ENCODE peak calls at places on chromosomes 13 and 19, in seven cellular contexts. W is GM10248, C is left ventricle myocardium inferior, J is heart left ventricle, E is glutamatergic neuron, B is ovary, D is pancreas. P is an unnamed sample.

GRCh38 chr13:101916758-101917474 is 464.4 kb downstream of the ITGBL1 start:
- DNase-seq in D (peak), J (no peak), C (no peak), B (no peak), W (peak), E (peak), P (no peak)

GRCh38 chr13:31681133-31681532 is 58.2 kb upstream of the RXFP2 start:
- DNase-seq in E (no peak), B (no peak), D (no peak), C (no peak), J (no peak), W (no peak), P (no peak)

GRCh38 chr19:7919681-7920519 is at the start of gene SNAPC2:
- DNase-seq in E (peak), W (peak), J (peak), B (peak), D (peak), C (peak), P (peak)

GRCh38 chr13:65914707-65915106 is 1315.4 kb downstream of the PCDH9 start:
- DNase-seq in E (no peak), C (no peak), D (no peak), B (no peak), J (no peak), W (no peak), P (no peak)

GRCh38 chr13:97798836-97799235 is 154.6 kb upstream of the IPO5 start:
- DNase-seq in D (no peak), E (no peak), W (no peak), B (no peak), J (no peak), C (no peak), P (no peak)

GRCh38 chr19:58218899-58219298 is 9.8 kb upstream of the ZNF544 start:
- DNase-seq in W (no peak), C (no peak), J (no peak), D (no peak), B (no peak), E (peak), P (no peak)

GRCh38 chr19:44757735-44758505 is 9.4 kb downstream of the BCL3 start:
- DNase-seq in W (no peak), C (peak), E (peak), J (peak), B (peak), D (peak), P (peak)

GRCh38 chr13:37636701-37637100 is 38.1 kb upstream of the POSTN start:
- DNase-seq in D (no peak), C (no peak), W (no peak), J (no peak), B (no peak), E (no peak), P (no peak)

GRCh38 chr13:39875583-39875982 is 220.1 kb downstream of the COG6 start:
- DNase-seq in D (no peak), J (no peak), B (no peak), W (no peak), E (no peak), C (no peak), P (no peak)

GRCh38 chr13:26017196-26017921 is 34.5 kb downstream of the SHISA2 start:
- DNase-seq in D (no peak), J (no peak), B (no peak), E (no peak), W (peak), C (no peak), P (no peak)

GRCh38 chr13:31968473-31968872 is 63.1 kb upstream of the FRY start:
- DNase-seq in J (peak), D (no peak), W (no peak), E (no peak), B (no peak), C (no peak), P (no peak)

GRCh38 chr19:17718988-17719711 is at the start of gene MAP1S:
- DNase-seq in D (peak), J (peak), B (peak), W (peak), C (peak), E (peak), P (peak)

GRCh38 chr13:97302611-97303010 is 80.5 kb downstream of the MBNL2 start:
- DNase-seq in C (no peak), J (no peak), B (no peak), W (no peak), D (no peak), E (no peak), P (no peak)

GRCh38 chr19:51469629-51470028 is 8.7 kb upstream of the CEACAM18 start:
- DNase-seq in C (no peak), J (no peak), W (no peak), E (no peak), B (no peak), D (no peak), P (no peak)

GRCh38 chr19:51470966-51471365 is 7.4 kb upstream of the CEACAM18 start:
- DNase-seq in W (no peak), J (no peak), B (no peak), C (no peak), E (no peak), D (no peak), P (no peak)

GRCh38 chr19:51471527-51471926 is 6.8 kb upstream of the CEACAM18 start:
- DNase-seq in C (no peak), B (no peak), E (no peak), D (no peak), J (no peak), W (no peak), P (no peak)

GRCh38 chr19:51473009-51473707 is 5.2 kb upstream of the CEACAM18 start:
- DNase-seq in W (peak), D (no peak), C (peak), E (peak), B (peak), J (peak), P (peak)

DNA sequence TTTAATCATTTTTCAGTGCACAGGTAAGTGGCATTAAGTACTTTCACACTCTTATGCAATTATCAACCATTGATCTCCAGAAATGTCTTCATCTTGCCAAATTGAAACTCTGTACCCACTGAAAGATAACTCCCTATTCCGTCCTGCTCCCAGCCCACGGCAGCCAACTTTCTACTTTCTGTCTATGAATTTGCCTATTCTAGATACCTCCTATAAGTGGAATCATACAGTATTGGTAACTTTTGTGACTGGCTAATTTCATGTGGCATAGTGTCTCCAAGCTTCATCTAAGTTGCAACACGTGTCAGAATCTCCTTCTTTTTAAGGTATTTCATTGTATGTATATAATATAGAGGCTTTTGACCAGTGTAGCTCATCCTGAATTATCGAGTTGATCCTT is 5.7 kb upstream of the CEACAM18 start:
- DNase-seq in C (no peak), D (no peak), B (no peak), J (no peak), W (no peak), E (no peak), P (no peak)
- TF ChIP-seq CTCF in C (no peak), D (no peak), B (no peak), J (no peak), W (peak), E (no peak), P (no peak)

GRCh38 chr19:48739400-48739825 is 997 bp downstream of the RASIP1 start:
- DNase-seq in C (no peak), J (no peak), D (no peak), B (no peak), W (no peak), E (peak), P (no peak)

GRCh38 chr19:48740705-48741030 is 258 bp upstream of the RASIP1 start:
- DNase-seq in C (no peak), B (no peak), J (no peak), E (no peak), D (no peak), W (no peak), P (no peak)

GRCh38 chr19:48739835-48740704 is at the start of gene RASIP1:
- DNase-seq in C (peak), E (peak), W (no peak), B (peak), D (peak), J (peak), P (no peak)

GRCh38 chr19:48737360-48737998 is 2.9 kb downstream of the RASIP1 start:
- DNase-seq in D (peak), B (peak), J (peak), C (no peak), E (peak), W (no peak), P (no peak)

GRCh38 chr19:48738557-48739399 is 1.6 kb downstream of the RASIP1 start:
- DNase-seq in C (peak), D (peak), B (peak), W (peak), J (peak), E (peak), P (peak)
- TF ChIP-seq CTCF in C (peak), D (peak), B (peak), W (peak), J (peak), E (no peak), P (no peak)

GRCh38 chr19:1275260-1275975 is at the start of gene FAM174C:
- DNase-seq in E (peak), B (peak), D (peak), C (peak), W (peak), J (peak), P (peak)
- TF ChIP-seq CTCF in E (no peak), B (no peak), D (no peak), C (no peak), W (no peak), J (no peak), P (no peak)

DNA sequence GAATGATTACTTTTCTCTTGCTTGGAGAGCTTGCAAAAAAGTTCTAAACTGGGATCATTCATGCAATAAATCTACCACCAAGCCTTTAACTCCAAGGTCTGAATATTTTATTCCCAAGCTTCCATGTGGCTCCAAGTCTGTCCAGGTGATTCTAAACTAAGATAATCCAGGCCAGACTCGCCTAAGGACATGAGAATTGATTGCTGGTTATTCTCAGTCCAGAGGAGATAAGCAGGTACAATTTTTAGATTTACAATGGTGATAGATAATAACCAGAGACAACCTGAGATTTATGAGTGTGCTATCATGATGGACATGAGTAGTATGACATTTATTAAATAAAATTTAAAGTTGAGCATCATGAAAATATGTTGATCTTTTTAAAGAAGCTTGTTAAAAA is 156.5 kb upstream of the SPRY2 start:
- DNase-seq in C (no peak), E (no peak), B (no peak), W (no peak), J (no peak), D (no peak), P (no peak)
- TF ChIP-seq CTCF in C (no peak), E (no peak), B (no peak), W (no peak), J (no peak), D (no peak), P (no peak)

GRCh38 chr13:36089130-36089529 is 42.1 kb downstream of the DCLK1 start:
- DNase-seq in B (no peak), C (no peak), J (no peak), W (no peak), D (no peak), E (no peak), P (no peak)
- TF ChIP-seq CTCF in B (no peak), C (no peak), J (no peak), W (no peak), D (no peak), E (no peak), P (no peak)

DNA sequence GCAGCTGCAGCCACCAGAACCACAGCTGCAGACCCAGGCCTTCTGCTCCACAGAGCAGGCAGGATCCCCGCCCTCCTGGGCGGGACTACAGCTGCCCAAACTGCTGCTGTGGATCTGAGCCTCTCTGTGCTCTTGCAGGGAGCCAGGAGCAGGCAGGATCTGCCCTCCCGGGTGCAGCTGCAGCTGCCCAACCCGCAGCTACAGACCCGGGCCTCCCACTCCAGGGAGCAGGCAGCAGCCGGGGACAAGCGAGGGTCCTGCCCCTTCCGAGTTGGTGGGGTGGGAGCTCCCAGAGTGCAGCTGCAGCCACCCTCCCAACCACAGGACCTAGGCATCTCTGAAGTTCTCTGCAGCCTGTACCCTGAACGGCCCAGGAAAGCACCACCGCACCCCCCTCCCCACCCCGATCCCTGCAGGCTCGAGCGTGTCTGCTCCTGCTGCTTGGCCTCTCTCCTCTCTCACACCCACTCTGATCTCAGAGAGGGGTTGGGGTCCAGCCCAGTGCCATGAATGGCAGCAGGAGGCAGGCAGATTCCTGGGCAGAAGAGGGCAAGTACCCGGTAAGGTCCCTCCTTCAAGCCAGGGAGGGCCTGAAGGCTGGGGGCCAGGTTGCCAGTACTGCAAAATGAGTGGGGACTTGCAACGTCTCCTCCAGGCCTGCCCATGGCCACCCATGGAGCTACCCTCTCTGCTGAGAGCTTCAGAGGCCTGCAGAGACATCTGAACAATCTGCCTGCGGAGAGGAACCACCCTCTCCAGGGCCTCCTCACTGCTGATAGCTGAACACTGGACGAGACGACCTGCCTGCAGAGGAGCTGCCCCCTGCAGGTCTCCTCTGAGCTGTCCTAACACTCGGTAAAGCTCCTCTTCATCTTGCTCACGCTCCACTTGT is 16.4 kb upstream of the EMP3 start:
- DNase-seq in D (peak), C (no peak), E (peak), J (no peak), B (no peak), W (no peak), P (no peak)
- TF ChIP-seq CTCF in D (no peak), C (peak), E (no peak), J (peak), B (no peak), W (peak), P (no peak)

DNA sequence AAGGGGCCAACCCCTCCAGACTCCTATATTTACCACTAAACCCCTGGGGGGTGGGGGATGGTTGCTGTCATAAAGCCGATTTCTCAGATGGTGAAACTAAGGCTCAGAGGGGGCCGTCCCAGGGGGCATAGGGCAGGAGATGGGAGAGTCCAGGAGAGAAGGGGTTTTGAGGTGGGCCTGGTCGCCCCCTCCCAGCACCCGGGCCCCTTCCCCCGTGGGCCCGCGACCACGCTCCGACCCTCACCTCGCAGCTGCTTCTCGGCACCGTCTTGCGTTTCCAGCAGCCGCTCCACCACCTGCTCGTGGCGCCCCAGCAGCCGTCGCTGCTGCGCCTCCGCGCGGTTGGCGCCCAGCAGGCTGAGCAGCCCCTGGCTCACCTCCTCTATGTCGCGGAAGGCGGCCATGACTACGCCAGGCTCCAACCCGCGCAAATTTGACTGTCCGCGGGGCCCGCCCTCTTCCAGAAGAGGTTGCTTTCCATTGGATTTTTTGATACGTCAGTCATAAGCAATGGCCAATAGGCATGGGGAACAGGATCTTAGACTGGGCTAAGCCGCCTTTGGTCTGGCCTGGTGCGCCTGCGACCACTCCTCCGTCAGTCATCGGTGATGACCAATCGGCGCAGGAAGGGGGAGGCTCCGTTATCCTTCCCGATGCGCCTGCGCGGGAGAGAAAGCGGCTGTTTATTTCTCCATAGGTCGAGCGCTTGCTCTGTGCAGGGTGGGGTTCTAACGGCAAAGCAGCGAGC is at the start of gene SPC24:
- DNase-seq in J (peak), W (peak), E (peak), D (peak), B (peak), C (peak), P (peak)
- TF ChIP-seq CTCF in J (no peak), W (no peak), E (no peak), D (no peak), B (no peak), C (no peak), P (no peak)